ENCODE peak calls at places on chromosome 2, in seven cellular contexts. One of them, this sample, is unnamed.

GRCh38 chr2:159637988-159638501 is 21.7 kb upstream of the BAZ2B start:
- DNase-seq in gastrocnemius medialis: no peak
- DNase-seq in KG1: no peak
- DNase-seq in glomerular endothelial cell: no peak
- DNase-seq in HT-29: no peak
- DNase-seq in ACHN: peak
- DNase-seq in IMR-90: peak
- DNase-seq in this sample: peak

GRCh38 chr2:68088950-68089349 is 26.1 kb upstream of the C1D start:
- DNase-seq in gastrocnemius medialis: no peak
- DNase-seq in KG1: no peak
- DNase-seq in glomerular endothelial cell: no peak
- DNase-seq in HT-29: no peak
- DNase-seq in ACHN: no peak
- DNase-seq in IMR-90: peak
- DNase-seq in this sample: no peak

GRCh38 chr2:217887841-217888665 is 114.7 kb downstream of the TNS1 start:
- DNase-seq in gastrocnemius medialis: no peak
- DNase-seq in KG1: no peak
- DNase-seq in glomerular endothelial cell: no peak
- DNase-seq in HT-29: no peak
- DNase-seq in ACHN: no peak
- DNase-seq in IMR-90: peak
- DNase-seq in this sample: no peak

GRCh38 chr2:147989809-147990403 is 30.6 kb downstream of the ORC4 start:
- DNase-seq in gastrocnemius medialis: no peak
- DNase-seq in KG1: no peak
- DNase-seq in glomerular endothelial cell: peak
- DNase-seq in HT-29: peak
- DNase-seq in ACHN: peak
- DNase-seq in IMR-90: peak
- DNase-seq in this sample: peak

GRCh38 chr2:102063360-102063947 is 71.7 kb downstream of the IL1R2 start:
- DNase-seq in gastrocnemius medialis: peak
- DNase-seq in KG1: no peak
- DNase-seq in glomerular endothelial cell: no peak
- DNase-seq in HT-29: peak
- DNase-seq in ACHN: no peak
- DNase-seq in IMR-90: peak
- DNase-seq in this sample: no peak

GRCh38 chr2:108305901-108306300 is 17.2 kb downstream of the SULT1C2 start:
- DNase-seq in gastrocnemius medialis: no peak
- DNase-seq in KG1: no peak
- DNase-seq in glomerular endothelial cell: no peak
- DNase-seq in HT-29: no peak
- DNase-seq in ACHN: no peak
- DNase-seq in IMR-90: peak
- DNase-seq in this sample: peak

GRCh38 chr2:159119652-159120257 is 151.3 kb downstream of the TANC1 start:
- DNase-seq in gastrocnemius medialis: no peak
- DNase-seq in KG1: no peak
- DNase-seq in glomerular endothelial cell: no peak
- DNase-seq in HT-29: no peak
- DNase-seq in ACHN: no peak
- DNase-seq in IMR-90: peak
- DNase-seq in this sample: no peak

GRCh38 chr2:161020437-161020836 is 139.8 kb upstream of the TANK start:
- DNase-seq in gastrocnemius medialis: no peak
- DNase-seq in KG1: no peak
- DNase-seq in glomerular endothelial cell: no peak
- DNase-seq in HT-29: no peak
- DNase-seq in ACHN: no peak
- DNase-seq in IMR-90: no peak
- DNase-seq in this sample: no peak

GRCh38 chr2:160271166-160272086 is 71.4 kb upstream of the ITGB6 start:
- DNase-seq in gastrocnemius medialis: no peak
- DNase-seq in KG1: no peak
- DNase-seq in glomerular endothelial cell: no peak
- DNase-seq in HT-29: peak
- DNase-seq in ACHN: peak
- DNase-seq in IMR-90: no peak
- DNase-seq in this sample: no peak

GRCh38 chr2:240999001-240999791 is 778 bp downstream of the SNED1 start:
- DNase-seq in gastrocnemius medialis: no peak
- DNase-seq in KG1: no peak
- DNase-seq in glomerular endothelial cell: no peak
- DNase-seq in HT-29: no peak
- DNase-seq in ACHN: no peak
- DNase-seq in IMR-90: no peak
- DNase-seq in this sample: no peak

GRCh38 chr2:225660262-225661091 is 261.0 kb downstream of the NYAP2 start:
- DNase-seq in gastrocnemius medialis: no peak
- DNase-seq in KG1: peak
- DNase-seq in glomerular endothelial cell: no peak
- DNase-seq in HT-29: peak
- DNase-seq in ACHN: peak
- DNase-seq in IMR-90: peak
- DNase-seq in this sample: peak

GRCh38 chr2:64612575-64613195 is 41.0 kb downstream of the SERTAD2 start:
- DNase-seq in gastrocnemius medialis: no peak
- DNase-seq in KG1: no peak
- DNase-seq in glomerular endothelial cell: no peak
- DNase-seq in HT-29: no peak
- DNase-seq in ACHN: no peak
- DNase-seq in IMR-90: no peak
- DNase-seq in this sample: no peak

GRCh38 chr2:241272298-241272721 is 43.2 kb downstream of the HDLBP start:
- DNase-seq in gastrocnemius medialis: no peak
- DNase-seq in KG1: no peak
- DNase-seq in glomerular endothelial cell: no peak
- DNase-seq in HT-29: peak
- DNase-seq in ACHN: peak
- DNase-seq in IMR-90: no peak
- DNase-seq in this sample: no peak

GRCh38 chr2:201404699-201405275 is 46.5 kb downstream of the TRAK2 start:
- DNase-seq in gastrocnemius medialis: no peak
- DNase-seq in KG1: no peak
- DNase-seq in glomerular endothelial cell: no peak
- DNase-seq in HT-29: peak
- DNase-seq in ACHN: no peak
- DNase-seq in IMR-90: no peak
- DNase-seq in this sample: no peak

GRCh38 chr2:165056585-165056984 is 101.3 kb upstream of the SLC38A11 start:
- DNase-seq in gastrocnemius medialis: no peak
- DNase-seq in KG1: no peak
- DNase-seq in glomerular endothelial cell: no peak
- DNase-seq in HT-29: no peak
- DNase-seq in ACHN: no peak
- DNase-seq in IMR-90: no peak
- DNase-seq in this sample: no peak

GRCh38 chr2:133774675-133775005 is 206.4 kb upstream of the NCKAP5 start:
- DNase-seq in gastrocnemius medialis: no peak
- DNase-seq in KG1: no peak
- DNase-seq in glomerular endothelial cell: no peak
- DNase-seq in HT-29: no peak
- DNase-seq in ACHN: no peak
- DNase-seq in IMR-90: no peak
- DNase-seq in this sample: no peak